ENCODE peak calls at places on chromosomes 2 and 18, in four cellular contexts. One of them, this sample, is unnamed.
A peak's percentile ranks its signal among the peaks of the same experiment; 100 is the strongest.

GRCh38 chr2:97969466-97970067 is 26.2 kb downstream of the TMEM131 start:
- DNase-seq in K562: peak; percentile 17
- DNase-seq in HepG2: peak; percentile 78
- DNase-seq in H1: no peak
- DNase-seq in this sample: no peak

GRCh38 chr18:62829936-62830335 is 114.6 kb downstream of the PHLPP1 start:
- DNase-seq in K562: peak; percentile 33
- DNase-seq in HepG2: no peak
- DNase-seq in H1: no peak
- DNase-seq in this sample: no peak

GRCh38 chr2:224381913-224382647 is 19.8 kb downstream of the FAM124B start:
- DNase-seq in K562: no peak
- DNase-seq in HepG2: no peak
- DNase-seq in H1: no peak
- DNase-seq in this sample: peak; percentile 67

GRCh38 chr2:240430595-240430994 is 4.9 kb upstream of the GPC1 start:
- DNase-seq in K562: no peak
- DNase-seq in HepG2: no peak
- DNase-seq in H1: peak; percentile 28
- DNase-seq in this sample: no peak

GRCh38 chr18:62939925-62940324 is 224.6 kb downstream of the PHLPP1 start:
- DNase-seq in K562: no peak
- DNase-seq in HepG2: no peak
- DNase-seq in H1: no peak
- DNase-seq in this sample: no peak

GRCh38 chr2:232376713-232377112 is 1.8 kb upstream of the ALPP start:
- DNase-seq in K562: no peak
- DNase-seq in HepG2: no peak
- DNase-seq in H1: no peak
- DNase-seq in this sample: no peak

GRCh38 chr18:57154389-57154788 is 7.5 kb downstream of the BOD1L2 start:
- DNase-seq in K562: no peak
- DNase-seq in HepG2: no peak
- DNase-seq in H1: no peak
- DNase-seq in this sample: no peak

GRCh38 chr18:5890606-5891360 is 4.5 kb downstream of the TMEM200C start:
- DNase-seq in K562: no peak
- DNase-seq in HepG2: peak; percentile 11
- DNase-seq in H1: peak; percentile 81
- DNase-seq in this sample: peak; percentile 15

GRCh38 chr2:127095784-127096183 is 11.2 kb downstream of the BIN1 start:
- DNase-seq in K562: no peak
- DNase-seq in HepG2: no peak
- DNase-seq in H1: no peak
- DNase-seq in this sample: no peak

GRCh38 chr2:54906711-54907110 is 143.5 kb downstream of the RTN4 start:
- DNase-seq in K562: no peak
- DNase-seq in HepG2: no peak
- DNase-seq in H1: no peak
- DNase-seq in this sample: no peak

GRCh38 chr2:217433522-217433921 is 569.3 kb downstream of the TNS1 start:
- DNase-seq in K562: no peak
- DNase-seq in HepG2: no peak
- DNase-seq in H1: no peak
- DNase-seq in this sample: no peak

GRCh38 chr2:162403884-162404283 is 60.0 kb downstream of the GCA start:
- DNase-seq in K562: no peak
- DNase-seq in HepG2: no peak
- DNase-seq in H1: no peak
- DNase-seq in this sample: peak; percentile 84

GRCh38 chr2:158539176-158539895 is 82.6 kb downstream of the PKP4 start:
- DNase-seq in K562: peak; percentile 15
- DNase-seq in HepG2: peak; percentile 93
- DNase-seq in H1: no peak
- DNase-seq in this sample: peak; percentile 92

DNA sequence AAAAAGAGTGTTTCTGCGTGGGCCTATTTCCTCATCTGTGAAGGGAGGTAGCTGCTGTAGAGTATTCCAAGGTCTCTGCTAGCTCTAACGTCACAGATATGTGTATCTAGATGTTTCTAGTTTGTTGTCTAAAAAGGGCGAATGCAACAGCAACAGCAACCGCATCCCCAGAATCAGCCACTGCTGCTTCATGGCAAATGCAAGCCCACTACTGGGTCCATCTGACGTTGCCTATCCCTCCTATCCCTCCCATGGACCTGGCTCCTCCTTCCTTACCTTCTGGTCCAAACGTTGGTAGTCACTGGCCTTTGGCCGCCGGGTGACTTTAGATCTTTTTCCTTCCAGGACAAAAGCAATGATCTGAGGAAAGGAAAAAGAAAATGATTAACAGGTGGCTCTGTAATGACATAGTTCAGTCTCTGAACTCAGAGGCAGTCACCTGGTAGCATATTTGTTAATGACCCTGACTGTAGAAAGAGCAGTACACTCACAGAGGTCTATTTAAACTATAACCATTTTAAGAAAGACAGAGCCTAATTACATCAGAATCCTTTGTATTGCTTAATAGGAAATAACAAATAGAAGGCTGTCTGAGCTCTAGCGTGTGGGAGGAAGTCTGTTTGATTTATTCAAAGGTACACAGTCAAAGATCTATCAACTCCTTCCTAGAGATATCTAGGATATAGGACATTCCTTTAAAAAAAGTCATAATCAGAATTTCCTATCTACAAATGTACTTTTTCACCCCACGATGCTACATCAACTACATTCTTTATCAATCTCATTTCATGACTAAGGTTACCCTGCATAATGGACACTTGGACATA is 2.9 kb downstream of the TGOLN2 start:
- DNase-seq in K562: no peak
- DNase-seq in HepG2: peak; percentile 99
- DNase-seq in H1: no peak
- DNase-seq in this sample: peak; percentile 55
- H3K4me3 ChIP-seq in K562: peak overlapping the region; percentile 82
- H3K4me3 ChIP-seq in HepG2: peak overlapping the region; percentile 90
- H3K4me3 ChIP-seq in H1: no peak overlapping the region
- H3K4me3 ChIP-seq in this sample: peak overlapping the region; percentile 26

GRCh38 chr18:79801641-79802040 is 3.9 kb downstream of the KCNG2 start:
- DNase-seq in K562: no peak
- DNase-seq in HepG2: no peak
- DNase-seq in H1: no peak
- DNase-seq in this sample: no peak

GRCh38 chr18:79800353-79801180 is 2.8 kb downstream of the KCNG2 start:
- DNase-seq in K562: no peak
- DNase-seq in HepG2: no peak
- DNase-seq in H1: no peak
- DNase-seq in this sample: no peak

GRCh38 chr18:79802298-79802697 is 4.6 kb downstream of the KCNG2 start:
- DNase-seq in K562: no peak
- DNase-seq in HepG2: no peak
- DNase-seq in H1: no peak
- DNase-seq in this sample: no peak

GRCh38 chr18:79799619-79800352 is 2.0 kb downstream of the KCNG2 start:
- DNase-seq in K562: no peak
- DNase-seq in HepG2: no peak
- DNase-seq in H1: no peak
- DNase-seq in this sample: no peak

DNA sequence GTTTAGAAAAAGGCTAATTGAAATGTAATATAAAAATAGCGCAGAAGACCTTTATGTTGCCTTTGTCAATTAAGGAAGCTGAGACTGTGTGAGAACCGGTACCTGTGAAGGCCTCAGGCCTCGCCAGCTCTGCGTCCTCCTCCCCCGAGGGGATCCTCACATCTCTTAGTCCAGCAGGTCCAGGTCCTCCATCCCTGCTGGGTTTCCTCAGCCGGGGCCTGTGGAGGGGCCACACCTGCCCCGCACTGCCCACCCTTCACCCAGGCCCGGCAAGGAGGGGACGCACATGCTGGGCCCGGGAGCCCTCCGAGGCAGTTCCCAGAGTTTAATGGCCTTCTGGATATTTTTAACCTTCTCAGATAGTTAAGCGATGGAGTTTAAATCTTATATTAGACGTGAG is 3.5 kb downstream of the KCNG2 start:
- DNase-seq in K562: no peak
- DNase-seq in HepG2: no peak
- DNase-seq in H1: no peak
- DNase-seq in this sample: no peak
- TF ChIP-seq JUN in K562: no peak
- TF ChIP-seq JUN in HepG2: no peak
- TF ChIP-seq JUN in H1: no peak
- TF ChIP-seq JUN in this sample: no peak

GRCh38 chr18:79962835-79963657 is 1.4 kb upstream of the HSBP1L1 start:
- DNase-seq in K562: no peak
- DNase-seq in HepG2: no peak
- DNase-seq in H1: no peak
- DNase-seq in this sample: no peak

GRCh38 chr18:79960921-79961526 is 3.4 kb upstream of the HSBP1L1 start:
- DNase-seq in K562: no peak
- DNase-seq in HepG2: no peak
- DNase-seq in H1: no peak
- DNase-seq in this sample: no peak

GRCh38 chr18:79963658-79964329 is 649 bp upstream of the HSBP1L1 start:
- DNase-seq in K562: no peak
- DNase-seq in HepG2: no peak
- DNase-seq in H1: no peak
- DNase-seq in this sample: no peak

GRCh38 chr18:79961527-79962291 is 2.7 kb upstream of the HSBP1L1 start:
- DNase-seq in K562: peak; percentile 69
- DNase-seq in HepG2: peak; percentile 44
- DNase-seq in H1: no peak
- DNase-seq in this sample: no peak

GRCh38 chr18:79962311-79962710 is 2.1 kb upstream of the HSBP1L1 start:
- DNase-seq in K562: no peak
- DNase-seq in HepG2: no peak
- DNase-seq in H1: no peak
- DNase-seq in this sample: no peak
- H3K27me3 ChIP-seq in K562: no peaks in the 10 kb centered on the region
- H3K27me3 ChIP-seq in HepG2: no peaks in the 10 kb centered on the region
- H3K27me3 ChIP-seq in H1: peaks cover 40% of the 10 kb centered on the region
- H3K27me3 ChIP-seq in this sample: peaks cover 14% of the 10 kb centered on the region

GRCh38 chr2:73174941-73175662 is 27.3 kb upstream of the NOTO start:
- DNase-seq in K562: no peak
- DNase-seq in HepG2: no peak
- DNase-seq in H1: no peak
- DNase-seq in this sample: no peak

GRCh38 chr2:73176881-73177644 is 25.3 kb upstream of the NOTO start:
- DNase-seq in K562: peak; percentile 93
- DNase-seq in HepG2: peak; percentile 78
- DNase-seq in H1: peak; percentile 97
- DNase-seq in this sample: peak; percentile 87

GRCh38 chr2:73174244-73174643 is 28.1 kb upstream of the NOTO start:
- DNase-seq in K562: no peak
- DNase-seq in HepG2: no peak
- DNase-seq in H1: no peak
- DNase-seq in this sample: no peak

GRCh38 chr2:73176205-73176880 is 26.0 kb upstream of the NOTO start:
- DNase-seq in K562: no peak
- DNase-seq in HepG2: peak; percentile 47
- DNase-seq in H1: peak; percentile 73
- DNase-seq in this sample: peak; percentile 14

DNA sequence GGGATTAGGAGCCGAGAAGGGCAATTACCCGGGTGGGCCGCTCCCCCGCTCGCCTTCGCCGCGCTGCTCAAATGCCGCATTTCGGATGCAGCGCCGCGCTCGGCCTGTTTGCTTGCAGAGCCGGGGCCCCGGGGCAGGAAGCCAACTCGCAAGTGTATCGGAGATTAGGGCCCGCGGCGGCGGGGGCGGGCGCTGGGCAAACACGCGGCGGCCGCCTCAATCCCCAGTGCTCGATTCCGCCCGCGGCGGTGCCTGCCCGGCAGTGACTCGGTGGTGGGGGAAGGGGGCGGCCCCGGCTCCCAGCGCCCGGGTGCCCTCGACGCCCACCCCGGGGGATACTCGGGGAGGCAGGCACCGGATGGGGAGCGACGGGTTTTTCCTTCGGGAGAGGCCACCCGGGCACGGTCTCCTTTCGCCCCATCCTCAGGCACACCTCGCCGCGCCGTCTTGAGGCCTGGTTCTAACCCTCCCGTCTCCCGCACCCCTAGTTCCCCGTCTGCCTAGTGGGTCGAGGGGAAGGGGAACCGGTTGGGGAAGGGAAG is 26.6 kb upstream of the NOTO start:
- DNase-seq in K562: peak; percentile 89
- DNase-seq in HepG2: peak; percentile 53
- DNase-seq in H1: peak; percentile 79
- DNase-seq in this sample: peak; percentile 58
- H3K4me3 ChIP-seq in K562: no peak overlapping the region
- H3K4me3 ChIP-seq in HepG2: peak overlapping the region; percentile 77
- H3K4me3 ChIP-seq in H1: peak overlapping the region; percentile 48
- H3K4me3 ChIP-seq in this sample: no peak overlapping the region